ENCODE peak calls at places on chromosomes 16 and 17, in seven cellular contexts. S is brain microvascular endothelial cell, G is dorsolateral prefrontal cortex, M is AG10803, W is cardiac fibroblast, P is choroid plexus epithelial cell, U is OCI-LY7. Y is an unnamed sample.

GRCh38 chr17:83148317-83149044 is 69.1 kb downstream of the METRNL start:
- DNase-seq in S (no peak), G (no peak), M (no peak), W (no peak), P (no peak), U (no peak), Y (no peak)

GRCh38 chr17:1076299-1076981 is 79.5 kb downstream of the TIMM22 start:
- DNase-seq in S (no peak), G (no peak), M (no peak), W (no peak), P (no peak), U (no peak), Y (no peak)

GRCh38 chr16:14095883-14096551 is 24.9 kb downstream of the MRTFB start:
- DNase-seq in S (no peak), G (no peak), M (no peak), W (no peak), P (no peak), U (no peak), Y (no peak)

GRCh38 chr16:56576585-56577299 is 11.9 kb downstream of the MT4 start:
- DNase-seq in S (peak; percentile 31), G (peak; percentile 33), M (peak; percentile 55), W (peak; percentile 71), P (peak; percentile 78), U (peak; percentile 78), Y (peak; percentile 86)

GRCh38 chr17:64081802-64082799 is 47.8 kb downstream of the ERN1 start:
- DNase-seq in S (peak; percentile 33), G (no peak), M (peak; percentile 91), W (peak; percentile 90), P (peak; percentile 86), U (peak; percentile 78), Y (peak; percentile 81)

GRCh38 chr16:78742501-78743283 is 643.2 kb downstream of the WWOX start:
- DNase-seq in S (peak; percentile 47), G (no peak), M (no peak), W (no peak), P (no peak), U (peak; percentile 13), Y (peak; percentile 87)

GRCh38 chr17:38444151-38444550 is 15.9 kb downstream of the ARHGAP23 start:
- DNase-seq in S (no peak), G (peak; percentile 71), M (peak; percentile 65), W (peak; percentile 65), P (peak; percentile 69), U (peak; percentile 74), Y (peak; percentile 61)

GRCh38 chr17:4944163-4944553 is 4.1 kb downstream of the RNF167 start:
- DNase-seq in S (no peak), G (no peak), M (no peak), W (no peak), P (no peak), U (peak; percentile 68), Y (peak; percentile 87)

GRCh38 chr17:28147026-28147425 is 104.5 kb downstream of the NLK start:
- DNase-seq in S (no peak), G (no peak), M (no peak), W (no peak), P (no peak), U (no peak), Y (no peak)

GRCh38 chr16:17532338-17532995 is 61.7 kb upstream of the XYLT1 start:
- DNase-seq in S (no peak), G (no peak), M (no peak), W (no peak), P (no peak), U (no peak), Y (peak; percentile 68)

DNA sequence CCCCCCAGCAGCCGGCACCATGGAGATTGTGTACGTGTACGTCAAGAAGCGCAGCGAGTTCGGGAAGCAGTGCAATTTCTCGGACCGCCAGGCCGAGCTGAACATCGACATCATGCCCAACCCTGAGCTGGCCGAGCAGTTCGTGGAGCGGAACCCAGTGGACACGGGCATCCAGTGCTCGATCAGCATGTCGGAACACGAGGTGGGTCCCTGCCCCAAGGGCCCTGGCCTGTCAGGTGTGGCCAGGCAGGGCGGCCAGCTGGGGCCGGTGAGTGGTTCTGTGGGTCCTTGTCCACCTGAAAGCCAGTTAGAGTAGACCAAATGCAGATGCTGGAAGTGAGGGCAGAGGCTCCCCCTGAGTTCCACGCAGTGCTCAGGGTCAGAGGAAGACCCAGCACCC is 7.8 kb downstream of the DNAI2 start:
- DNase-seq in S (no peak), G (no peak), M (no peak), W (no peak), P (no peak), U (no peak), Y (no peak)
- TF ChIP-seq CTCF in S (no peak), G (no peak), M (no peak), W (no peak), P (no peak), U (no peak), Y (no peak)

GRCh38 chr17:49880291-49881053 is 32.6 kb upstream of the TAC4 start:
- DNase-seq in S (peak; percentile 37), G (peak; percentile 46), M (peak; percentile 44), W (peak; percentile 56), P (peak; percentile 67), U (peak; percentile 58), Y (peak; percentile 73)
- H3K4me3 ChIP-seq in S (no peak overlapping the region), G (peak overlapping the region; percentile 14), M (no peak overlapping the region), W (no peak overlapping the region), P (no peak overlapping the region), U (no peak overlapping the region), Y (no peak overlapping the region)

GRCh38 chr17:40818343-40818732 is 4.1 kb downstream of the KRT10 start:
- DNase-seq in S (no peak), G (no peak), M (no peak), W (no peak), P (no peak), U (no peak), Y (peak; percentile 3)
- TF ChIP-seq CTCF in S (no peak), G (no peak), M (no peak), W (no peak), P (no peak), U (no peak), Y (no peak)

GRCh38 chr17:45410144-45411091 is 22.3 kb downstream of the ARHGAP27 start:
- DNase-seq in S (no peak), G (no peak), M (no peak), W (no peak), P (no peak), U (peak; percentile 84), Y (peak; percentile 81)
- H3K4me3 ChIP-seq in S (no peak overlapping the region), G (peak overlapping the region; percentile 46), M (no peak overlapping the region), W (no peak overlapping the region), P (no peak overlapping the region), U (peak overlapping the region; percentile 75), Y (peak overlapping the region; percentile 81)

GRCh38 chr17:56656961-56657360 is 63.5 kb downstream of the NOG start:
- DNase-seq in S (no peak), G (no peak), M (no peak), W (no peak), P (no peak), U (no peak), Y (no peak)
- TF ChIP-seq CTCF in S (no peak), G (no peak), M (no peak), W (no peak), P (no peak), U (no peak), Y (no peak)

Y was measured in GM12865.